ENCODE peak calls at places on chromosomes 13 and 19, in eight cellular contexts. One of them, this sample, is unnamed.

GRCh38 chr13:80577951-80578670 is 237.2 kb upstream of the SPRY2 start:
- DNase-seq in cardiac fibroblast: no peak
- DNase-seq in CD8-positive, alpha-beta T cell: no peak
- DNase-seq in NCI-H69: peak; percentile 57
- DNase-seq in activated T-cell treated with anti-CD3 and anti-CD28 coated beads for 4 hours: no peak
- DNase-seq in stimulated activated CD8-positive, alpha-beta memory T cell treated with anti-CD3 and anti-CD28 coated beads, Interleukin-4, amount 100 ng/mL, for 1 hour: no peak
- DNase-seq in WERI-Rb-1: peak; percentile 80
- DNase-seq in dorsolateral prefrontal cortex: no peak
- DNase-seq in this sample: no peak

GRCh38 chr19:41998246-41999020 is 4.4 kb upstream of the ATP1A3 start:
- DNase-seq in cardiac fibroblast: peak; percentile 40
- DNase-seq in CD8-positive, alpha-beta T cell: peak; percentile 20
- DNase-seq in NCI-H69: peak; percentile 90
- DNase-seq in activated T-cell treated with anti-CD3 and anti-CD28 coated beads for 4 hours: no peak
- DNase-seq in stimulated activated CD8-positive, alpha-beta memory T cell treated with anti-CD3 and anti-CD28 coated beads, Interleukin-4, amount 100 ng/mL, for 1 hour: no peak
- DNase-seq in WERI-Rb-1: peak; percentile 80
- DNase-seq in dorsolateral prefrontal cortex: no peak
- DNase-seq in this sample: no peak

GRCh38 chr19:10936661-10937084 is 8.1 kb downstream of the TIMM29 start:
- DNase-seq in cardiac fibroblast: peak; percentile 89
- DNase-seq in CD8-positive, alpha-beta T cell: peak; percentile 33
- DNase-seq in NCI-H69: peak; percentile 94
- DNase-seq in activated T-cell treated with anti-CD3 and anti-CD28 coated beads for 4 hours: peak; percentile 18
- DNase-seq in stimulated activated CD8-positive, alpha-beta memory T cell treated with anti-CD3 and anti-CD28 coated beads, Interleukin-4, amount 100 ng/mL, for 1 hour: no peak
- DNase-seq in WERI-Rb-1: peak; percentile 66
- DNase-seq in dorsolateral prefrontal cortex: no peak
- DNase-seq in this sample: no peak

GRCh38 chr19:29324717-29325116 is 111.8 kb upstream of the UQCRFS1 start:
- DNase-seq in cardiac fibroblast: no peak
- DNase-seq in CD8-positive, alpha-beta T cell: no peak
- DNase-seq in NCI-H69: no peak
- DNase-seq in activated T-cell treated with anti-CD3 and anti-CD28 coated beads for 4 hours: no peak
- DNase-seq in stimulated activated CD8-positive, alpha-beta memory T cell treated with anti-CD3 and anti-CD28 coated beads, Interleukin-4, amount 100 ng/mL, for 1 hour: no peak
- DNase-seq in WERI-Rb-1: no peak
- DNase-seq in dorsolateral prefrontal cortex: no peak
- DNase-seq in this sample: no peak

GRCh38 chr19:52138614-52139290 is 986 bp downstream of the ZNF616 start:
- DNase-seq in cardiac fibroblast: peak; percentile 16
- DNase-seq in CD8-positive, alpha-beta T cell: no peak
- DNase-seq in NCI-H69: peak; percentile 90
- DNase-seq in activated T-cell treated with anti-CD3 and anti-CD28 coated beads for 4 hours: peak; percentile 8
- DNase-seq in stimulated activated CD8-positive, alpha-beta memory T cell treated with anti-CD3 and anti-CD28 coated beads, Interleukin-4, amount 100 ng/mL, for 1 hour: no peak
- DNase-seq in WERI-Rb-1: peak; percentile 71
- DNase-seq in dorsolateral prefrontal cortex: no peak
- DNase-seq in this sample: no peak

GRCh38 chr19:36115453-36116343 is at the start of gene TBCB:
- DNase-seq in cardiac fibroblast: peak; percentile 46
- DNase-seq in CD8-positive, alpha-beta T cell: peak; percentile 88
- DNase-seq in NCI-H69: peak; percentile 71
- DNase-seq in activated T-cell treated with anti-CD3 and anti-CD28 coated beads for 4 hours: peak; percentile 93
- DNase-seq in stimulated activated CD8-positive, alpha-beta memory T cell treated with anti-CD3 and anti-CD28 coated beads, Interleukin-4, amount 100 ng/mL, for 1 hour: peak; percentile 88
- DNase-seq in WERI-Rb-1: no peak
- DNase-seq in dorsolateral prefrontal cortex: no peak
- DNase-seq in this sample: peak; percentile 95

GRCh38 chr19:28596561-28597071 is 616.3 kb downstream of the UQCRFS1 start:
- DNase-seq in cardiac fibroblast: no peak
- DNase-seq in CD8-positive, alpha-beta T cell: no peak
- DNase-seq in NCI-H69: peak; percentile 53
- DNase-seq in activated T-cell treated with anti-CD3 and anti-CD28 coated beads for 4 hours: no peak
- DNase-seq in stimulated activated CD8-positive, alpha-beta memory T cell treated with anti-CD3 and anti-CD28 coated beads, Interleukin-4, amount 100 ng/mL, for 1 hour: no peak
- DNase-seq in WERI-Rb-1: no peak
- DNase-seq in dorsolateral prefrontal cortex: no peak
- DNase-seq in this sample: no peak

GRCh38 chr13:101986316-101986715 is 415.5 kb downstream of the FGF14 start:
- DNase-seq in cardiac fibroblast: no peak
- DNase-seq in CD8-positive, alpha-beta T cell: no peak
- DNase-seq in NCI-H69: no peak
- DNase-seq in activated T-cell treated with anti-CD3 and anti-CD28 coated beads for 4 hours: no peak
- DNase-seq in stimulated activated CD8-positive, alpha-beta memory T cell treated with anti-CD3 and anti-CD28 coated beads, Interleukin-4, amount 100 ng/mL, for 1 hour: no peak
- DNase-seq in WERI-Rb-1: no peak
- DNase-seq in dorsolateral prefrontal cortex: no peak
- DNase-seq in this sample: no peak

GRCh38 chr19:31232871-31233270 is 116.4 kb downstream of the TSHZ3 start:
- DNase-seq in cardiac fibroblast: peak; percentile 89
- DNase-seq in CD8-positive, alpha-beta T cell: no peak
- DNase-seq in NCI-H69: no peak
- DNase-seq in activated T-cell treated with anti-CD3 and anti-CD28 coated beads for 4 hours: no peak
- DNase-seq in stimulated activated CD8-positive, alpha-beta memory T cell treated with anti-CD3 and anti-CD28 coated beads, Interleukin-4, amount 100 ng/mL, for 1 hour: no peak
- DNase-seq in WERI-Rb-1: no peak
- DNase-seq in dorsolateral prefrontal cortex: no peak
- DNase-seq in this sample: no peak

GRCh38 chr13:99661791-99662190 is 160.5 kb downstream of the TM9SF2 start:
- DNase-seq in cardiac fibroblast: no peak
- DNase-seq in CD8-positive, alpha-beta T cell: no peak
- DNase-seq in NCI-H69: peak; percentile 97
- DNase-seq in activated T-cell treated with anti-CD3 and anti-CD28 coated beads for 4 hours: no peak
- DNase-seq in stimulated activated CD8-positive, alpha-beta memory T cell treated with anti-CD3 and anti-CD28 coated beads, Interleukin-4, amount 100 ng/mL, for 1 hour: no peak
- DNase-seq in WERI-Rb-1: no peak
- DNase-seq in dorsolateral prefrontal cortex: no peak
- DNase-seq in this sample: no peak

GRCh38 chr13:73722120-73722519 is 412.1 kb downstream of the KLF12 start:
- DNase-seq in cardiac fibroblast: peak; percentile 41
- DNase-seq in CD8-positive, alpha-beta T cell: no peak
- DNase-seq in NCI-H69: peak; percentile 51
- DNase-seq in activated T-cell treated with anti-CD3 and anti-CD28 coated beads for 4 hours: no peak
- DNase-seq in stimulated activated CD8-positive, alpha-beta memory T cell treated with anti-CD3 and anti-CD28 coated beads, Interleukin-4, amount 100 ng/mL, for 1 hour: no peak
- DNase-seq in WERI-Rb-1: no peak
- DNase-seq in dorsolateral prefrontal cortex: no peak
- DNase-seq in this sample: no peak

GRCh38 chr13:77988355-77988754 is 69.7 kb upstream of the EDNRB start:
- DNase-seq in cardiac fibroblast: no peak
- DNase-seq in CD8-positive, alpha-beta T cell: no peak
- DNase-seq in NCI-H69: no peak
- DNase-seq in activated T-cell treated with anti-CD3 and anti-CD28 coated beads for 4 hours: no peak
- DNase-seq in stimulated activated CD8-positive, alpha-beta memory T cell treated with anti-CD3 and anti-CD28 coated beads, Interleukin-4, amount 100 ng/mL, for 1 hour: no peak
- DNase-seq in WERI-Rb-1: no peak
- DNase-seq in dorsolateral prefrontal cortex: no peak
- DNase-seq in this sample: no peak

GRCh38 chr13:98565726-98566577 is 11.0 kb downstream of the STK24 start:
- DNase-seq in cardiac fibroblast: peak; percentile 37
- DNase-seq in CD8-positive, alpha-beta T cell: no peak
- DNase-seq in NCI-H69: no peak
- DNase-seq in activated T-cell treated with anti-CD3 and anti-CD28 coated beads for 4 hours: no peak
- DNase-seq in stimulated activated CD8-positive, alpha-beta memory T cell treated with anti-CD3 and anti-CD28 coated beads, Interleukin-4, amount 100 ng/mL, for 1 hour: no peak
- DNase-seq in WERI-Rb-1: peak; percentile 9
- DNase-seq in dorsolateral prefrontal cortex: no peak
- DNase-seq in this sample: peak; percentile 89

GRCh38 chr19:40358773-40359172 is 10.3 kb downstream of the PLD3 start:
- DNase-seq in cardiac fibroblast: no peak
- DNase-seq in CD8-positive, alpha-beta T cell: no peak
- DNase-seq in NCI-H69: no peak
- DNase-seq in activated T-cell treated with anti-CD3 and anti-CD28 coated beads for 4 hours: no peak
- DNase-seq in stimulated activated CD8-positive, alpha-beta memory T cell treated with anti-CD3 and anti-CD28 coated beads, Interleukin-4, amount 100 ng/mL, for 1 hour: no peak
- DNase-seq in WERI-Rb-1: no peak
- DNase-seq in dorsolateral prefrontal cortex: no peak
- DNase-seq in this sample: no peak

GRCh38 chr13:39378293-39378692 is 224.7 kb downstream of the LHFPL6 start:
- DNase-seq in cardiac fibroblast: no peak
- DNase-seq in CD8-positive, alpha-beta T cell: no peak
- DNase-seq in NCI-H69: no peak
- DNase-seq in activated T-cell treated with anti-CD3 and anti-CD28 coated beads for 4 hours: no peak
- DNase-seq in stimulated activated CD8-positive, alpha-beta memory T cell treated with anti-CD3 and anti-CD28 coated beads, Interleukin-4, amount 100 ng/mL, for 1 hour: no peak
- DNase-seq in WERI-Rb-1: no peak
- DNase-seq in dorsolateral prefrontal cortex: no peak
- DNase-seq in this sample: no peak

GRCh38 chr19:37362733-37363132 is 8.2 kb upstream of the ZNF527 start:
- DNase-seq in cardiac fibroblast: no peak
- DNase-seq in CD8-positive, alpha-beta T cell: no peak
- DNase-seq in NCI-H69: peak; percentile 23
- DNase-seq in activated T-cell treated with anti-CD3 and anti-CD28 coated beads for 4 hours: no peak
- DNase-seq in stimulated activated CD8-positive, alpha-beta memory T cell treated with anti-CD3 and anti-CD28 coated beads, Interleukin-4, amount 100 ng/mL, for 1 hour: no peak
- DNase-seq in WERI-Rb-1: peak; percentile 65
- DNase-seq in dorsolateral prefrontal cortex: no peak
- DNase-seq in this sample: no peak

GRCh38 chr13:39297664-39298171 is 259.5 kb downstream of the NHLRC3 start:
- DNase-seq in cardiac fibroblast: peak; percentile 19
- DNase-seq in CD8-positive, alpha-beta T cell: no peak
- DNase-seq in NCI-H69: no peak
- DNase-seq in activated T-cell treated with anti-CD3 and anti-CD28 coated beads for 4 hours: no peak
- DNase-seq in stimulated activated CD8-positive, alpha-beta memory T cell treated with anti-CD3 and anti-CD28 coated beads, Interleukin-4, amount 100 ng/mL, for 1 hour: no peak
- DNase-seq in WERI-Rb-1: no peak
- DNase-seq in dorsolateral prefrontal cortex: no peak
- DNase-seq in this sample: no peak

GRCh38 chr19:3289971-3290569 is 65.6 kb downstream of the CELF5 start:
- DNase-seq in cardiac fibroblast: no peak
- DNase-seq in CD8-positive, alpha-beta T cell: no peak
- DNase-seq in NCI-H69: peak; percentile 74
- DNase-seq in activated T-cell treated with anti-CD3 and anti-CD28 coated beads for 4 hours: no peak
- DNase-seq in stimulated activated CD8-positive, alpha-beta memory T cell treated with anti-CD3 and anti-CD28 coated beads, Interleukin-4, amount 100 ng/mL, for 1 hour: no peak
- DNase-seq in WERI-Rb-1: no peak
- DNase-seq in dorsolateral prefrontal cortex: no peak
- DNase-seq in this sample: no peak

GRCh38 chr13:95039415-95039814 is 261.8 kb downstream of the ABCC4 start:
- DNase-seq in cardiac fibroblast: no peak
- DNase-seq in CD8-positive, alpha-beta T cell: no peak
- DNase-seq in NCI-H69: no peak
- DNase-seq in activated T-cell treated with anti-CD3 and anti-CD28 coated beads for 4 hours: no peak
- DNase-seq in stimulated activated CD8-positive, alpha-beta memory T cell treated with anti-CD3 and anti-CD28 coated beads, Interleukin-4, amount 100 ng/mL, for 1 hour: no peak
- DNase-seq in WERI-Rb-1: no peak
- DNase-seq in dorsolateral prefrontal cortex: no peak
- DNase-seq in this sample: no peak

GRCh38 chr13:99124695-99125334 is 75.8 kb upstream of the UBAC2 start:
- DNase-seq in cardiac fibroblast: peak; percentile 75
- DNase-seq in CD8-positive, alpha-beta T cell: no peak
- DNase-seq in NCI-H69: no peak
- DNase-seq in activated T-cell treated with anti-CD3 and anti-CD28 coated beads for 4 hours: no peak
- DNase-seq in stimulated activated CD8-positive, alpha-beta memory T cell treated with anti-CD3 and anti-CD28 coated beads, Interleukin-4, amount 100 ng/mL, for 1 hour: no peak
- DNase-seq in WERI-Rb-1: no peak
- DNase-seq in dorsolateral prefrontal cortex: no peak
- DNase-seq in this sample: no peak

GRCh38 chr19:45087531-45087930 is 5.4 kb upstream of the PPP1R37 start:
- DNase-seq in cardiac fibroblast: no peak
- DNase-seq in CD8-positive, alpha-beta T cell: peak; percentile 62
- DNase-seq in NCI-H69: no peak
- DNase-seq in activated T-cell treated with anti-CD3 and anti-CD28 coated beads for 4 hours: peak; percentile 14
- DNase-seq in stimulated activated CD8-positive, alpha-beta memory T cell treated with anti-CD3 and anti-CD28 coated beads, Interleukin-4, amount 100 ng/mL, for 1 hour: no peak
- DNase-seq in WERI-Rb-1: no peak
- DNase-seq in dorsolateral prefrontal cortex: no peak
- DNase-seq in this sample: no peak

GRCh38 chr19:44260695-44261446 is 1.2 kb downstream of the ZNF233 start:
- DNase-seq in cardiac fibroblast: no peak
- DNase-seq in CD8-positive, alpha-beta T cell: no peak
- DNase-seq in NCI-H69: peak; percentile 7
- DNase-seq in activated T-cell treated with anti-CD3 and anti-CD28 coated beads for 4 hours: no peak
- DNase-seq in stimulated activated CD8-positive, alpha-beta memory T cell treated with anti-CD3 and anti-CD28 coated beads, Interleukin-4, amount 100 ng/mL, for 1 hour: no peak
- DNase-seq in WERI-Rb-1: no peak
- DNase-seq in dorsolateral prefrontal cortex: no peak
- DNase-seq in this sample: no peak

GRCh38 chr13:28585557-28585956 is 73.4 kb upstream of the POMP start:
- DNase-seq in cardiac fibroblast: no peak
- DNase-seq in CD8-positive, alpha-beta T cell: no peak
- DNase-seq in NCI-H69: no peak
- DNase-seq in activated T-cell treated with anti-CD3 and anti-CD28 coated beads for 4 hours: no peak
- DNase-seq in stimulated activated CD8-positive, alpha-beta memory T cell treated with anti-CD3 and anti-CD28 coated beads, Interleukin-4, amount 100 ng/mL, for 1 hour: no peak
- DNase-seq in WERI-Rb-1: no peak
- DNase-seq in dorsolateral prefrontal cortex: no peak
- DNase-seq in this sample: no peak

GRCh38 chr19:10864538-10864899 is 6.8 kb upstream of the CARM1 start:
- DNase-seq in cardiac fibroblast: peak; percentile 83
- DNase-seq in CD8-positive, alpha-beta T cell: peak; percentile 82
- DNase-seq in NCI-H69: peak; percentile 83
- DNase-seq in activated T-cell treated with anti-CD3 and anti-CD28 coated beads for 4 hours: peak; percentile 70
- DNase-seq in stimulated activated CD8-positive, alpha-beta memory T cell treated with anti-CD3 and anti-CD28 coated beads, Interleukin-4, amount 100 ng/mL, for 1 hour: peak; percentile 42
- DNase-seq in WERI-Rb-1: peak; percentile 87
- DNase-seq in dorsolateral prefrontal cortex: peak; percentile 83
- DNase-seq in this sample: peak; percentile 93

GRCh38 chr13:99199541-99200432 is 867 bp upstream of the UBAC2 start:
- DNase-seq in cardiac fibroblast: no peak
- DNase-seq in CD8-positive, alpha-beta T cell: peak; percentile 19
- DNase-seq in NCI-H69: peak; percentile 51
- DNase-seq in activated T-cell treated with anti-CD3 and anti-CD28 coated beads for 4 hours: no peak
- DNase-seq in stimulated activated CD8-positive, alpha-beta memory T cell treated with anti-CD3 and anti-CD28 coated beads, Interleukin-4, amount 100 ng/mL, for 1 hour: no peak
- DNase-seq in WERI-Rb-1: no peak
- DNase-seq in dorsolateral prefrontal cortex: no peak
- DNase-seq in this sample: no peak

GRCh38 chr19:10430505-10431253 is 10.3 kb downstream of the PDE4A start:
- DNase-seq in cardiac fibroblast: peak; percentile 64
- DNase-seq in CD8-positive, alpha-beta T cell: no peak
- DNase-seq in NCI-H69: peak; percentile 79
- DNase-seq in activated T-cell treated with anti-CD3 and anti-CD28 coated beads for 4 hours: no peak
- DNase-seq in stimulated activated CD8-positive, alpha-beta memory T cell treated with anti-CD3 and anti-CD28 coated beads, Interleukin-4, amount 100 ng/mL, for 1 hour: no peak
- DNase-seq in WERI-Rb-1: no peak
- DNase-seq in dorsolateral prefrontal cortex: no peak
- DNase-seq in this sample: peak; percentile 88

GRCh38 chr13:95235199-95235726 is 66.0 kb downstream of the ABCC4 start:
- DNase-seq in cardiac fibroblast: peak; percentile 8
- DNase-seq in CD8-positive, alpha-beta T cell: no peak
- DNase-seq in NCI-H69: peak; percentile 10
- DNase-seq in activated T-cell treated with anti-CD3 and anti-CD28 coated beads for 4 hours: no peak
- DNase-seq in stimulated activated CD8-positive, alpha-beta memory T cell treated with anti-CD3 and anti-CD28 coated beads, Interleukin-4, amount 100 ng/mL, for 1 hour: no peak
- DNase-seq in WERI-Rb-1: no peak
- DNase-seq in dorsolateral prefrontal cortex: no peak
- DNase-seq in this sample: no peak

GRCh38 chr13:49594576-49594975 is 9.2 kb upstream of the RCBTB1 start:
- DNase-seq in cardiac fibroblast: no peak
- DNase-seq in CD8-positive, alpha-beta T cell: no peak
- DNase-seq in NCI-H69: no peak
- DNase-seq in activated T-cell treated with anti-CD3 and anti-CD28 coated beads for 4 hours: no peak
- DNase-seq in stimulated activated CD8-positive, alpha-beta memory T cell treated with anti-CD3 and anti-CD28 coated beads, Interleukin-4, amount 100 ng/mL, for 1 hour: no peak
- DNase-seq in WERI-Rb-1: no peak
- DNase-seq in dorsolateral prefrontal cortex: no peak
- DNase-seq in this sample: no peak

GRCh38 chr19:40503300-40503699 is 36.5 kb downstream of the SPTBN4 start:
- DNase-seq in cardiac fibroblast: no peak
- DNase-seq in CD8-positive, alpha-beta T cell: no peak
- DNase-seq in NCI-H69: peak; percentile 93
- DNase-seq in activated T-cell treated with anti-CD3 and anti-CD28 coated beads for 4 hours: no peak
- DNase-seq in stimulated activated CD8-positive, alpha-beta memory T cell treated with anti-CD3 and anti-CD28 coated beads, Interleukin-4, amount 100 ng/mL, for 1 hour: no peak
- DNase-seq in WERI-Rb-1: no peak
- DNase-seq in dorsolateral prefrontal cortex: no peak
- DNase-seq in this sample: no peak

GRCh38 chr13:35714588-35714987 is 238.1 kb upstream of the MAB21L1 start:
- DNase-seq in cardiac fibroblast: no peak
- DNase-seq in CD8-positive, alpha-beta T cell: no peak
- DNase-seq in NCI-H69: peak; percentile 27
- DNase-seq in activated T-cell treated with anti-CD3 and anti-CD28 coated beads for 4 hours: no peak
- DNase-seq in stimulated activated CD8-positive, alpha-beta memory T cell treated with anti-CD3 and anti-CD28 coated beads, Interleukin-4, amount 100 ng/mL, for 1 hour: no peak
- DNase-seq in WERI-Rb-1: peak; percentile 86
- DNase-seq in dorsolateral prefrontal cortex: no peak
- DNase-seq in this sample: no peak

GRCh38 chr19:48489608-48490216 is 20.5 kb downstream of the CYTH2 start:
- DNase-seq in cardiac fibroblast: peak; percentile 63
- DNase-seq in CD8-positive, alpha-beta T cell: peak; percentile 81
- DNase-seq in NCI-H69: peak; percentile 65
- DNase-seq in activated T-cell treated with anti-CD3 and anti-CD28 coated beads for 4 hours: peak; percentile 73
- DNase-seq in stimulated activated CD8-positive, alpha-beta memory T cell treated with anti-CD3 and anti-CD28 coated beads, Interleukin-4, amount 100 ng/mL, for 1 hour: peak; percentile 50
- DNase-seq in WERI-Rb-1: peak; percentile 78
- DNase-seq in dorsolateral prefrontal cortex: peak; percentile 62
- DNase-seq in this sample: peak; percentile 90

GRCh38 chr19:16200776-16201391 is 3.2 kb downstream of the AP1M1 start:
- DNase-seq in cardiac fibroblast: no peak
- DNase-seq in CD8-positive, alpha-beta T cell: no peak
- DNase-seq in NCI-H69: no peak
- DNase-seq in activated T-cell treated with anti-CD3 and anti-CD28 coated beads for 4 hours: no peak
- DNase-seq in stimulated activated CD8-positive, alpha-beta memory T cell treated with anti-CD3 and anti-CD28 coated beads, Interleukin-4, amount 100 ng/mL, for 1 hour: no peak
- DNase-seq in WERI-Rb-1: no peak
- DNase-seq in dorsolateral prefrontal cortex: no peak
- DNase-seq in this sample: no peak

GRCh38 chr19:18339703-18340102 is 695 bp upstream of the PGPEP1 start:
- DNase-seq in cardiac fibroblast: no peak
- DNase-seq in CD8-positive, alpha-beta T cell: no peak
- DNase-seq in NCI-H69: no peak
- DNase-seq in activated T-cell treated with anti-CD3 and anti-CD28 coated beads for 4 hours: no peak
- DNase-seq in stimulated activated CD8-positive, alpha-beta memory T cell treated with anti-CD3 and anti-CD28 coated beads, Interleukin-4, amount 100 ng/mL, for 1 hour: no peak
- DNase-seq in WERI-Rb-1: peak; percentile 34
- DNase-seq in dorsolateral prefrontal cortex: no peak
- DNase-seq in this sample: no peak

GRCh38 chr13:19984430-19985218 is 26.1 kb downstream of the ZMYM2 start:
- DNase-seq in cardiac fibroblast: peak; percentile 73
- DNase-seq in CD8-positive, alpha-beta T cell: no peak
- DNase-seq in NCI-H69: peak; percentile 6
- DNase-seq in activated T-cell treated with anti-CD3 and anti-CD28 coated beads for 4 hours: no peak
- DNase-seq in stimulated activated CD8-positive, alpha-beta memory T cell treated with anti-CD3 and anti-CD28 coated beads, Interleukin-4, amount 100 ng/mL, for 1 hour: no peak
- DNase-seq in WERI-Rb-1: no peak
- DNase-seq in dorsolateral prefrontal cortex: no peak
- DNase-seq in this sample: no peak

This sample was measured in kidney.